ENCODE peak calls at places on chromosomes 12 and 14, in eight cellular contexts. O is IMR-90, R is body of pancreas, G is right lobe of liver, K is A549, W is uterus, M is stomach, I is ovary. L is an unnamed sample.

GRCh38 chr14:20176330-20176729 is 14.4 kb upstream of the OR11G2 start:
- DNase-seq in R (no peak), M (no peak), W (no peak), K (no peak), O (no peak), G (no peak), I (no peak), L (no peak)

GRCh38 chr12:101604132-101604531 is 9.4 kb downstream of the MYBPC1 start:
- DNase-seq in R (no peak), O (no peak), M (no peak), W (no peak), G (no peak), K (no peak), I (no peak), L (no peak)

GRCh38 chr14:98512501-98513251 is 759.3 kb downstream of the BCL11B start:
- DNase-seq in O (no peak), R (no peak), M (no peak), I (no peak), G (no peak), W (no peak), K (no peak), L (no peak)

GRCh38 chr14:77099425-77100167 is 1.5 kb downstream of the CIPC start:
- DNase-seq in I (no peak), W (no peak), O (peak), M (no peak), K (no peak), R (peak), G (no peak), L (no peak)

GRCh38 chr12:47188576-47189441 is 109.0 kb upstream of the AMIGO2 start:
- DNase-seq in K (peak), O (peak), G (no peak), W (no peak), M (no peak), R (peak), I (no peak), L (no peak)

GRCh38 chr12:1828863-1829262 is 8.5 kb downstream of the LRTM2 start:
- DNase-seq in W (no peak), R (no peak), K (no peak), O (no peak), G (no peak), M (no peak), I (no peak), L (no peak)

GRCh38 chr14:28756896-28757570 is 9.6 kb upstream of the FOXG1 start:
- DNase-seq in R (peak), W (no peak), M (no peak), I (no peak), O (peak), G (no peak), K (peak), L (no peak)

GRCh38 chr12:45893240-45893639 is 97.1 kb downstream of the SCAF11 start:
- DNase-seq in I (no peak), K (peak), O (peak), M (no peak), G (no peak), R (no peak), W (no peak), L (no peak)

GRCh38 chr12:110367209-110367864 is 36.2 kb downstream of the ANAPC7 start:
- DNase-seq in G (no peak), W (no peak), M (no peak), R (no peak), K (no peak), I (peak), O (peak), L (no peak)

GRCh38 chr12:3752741-3753486 is at the start of gene CRACR2A:
- DNase-seq in I (peak), G (peak), W (peak), R (peak), O (peak), M (peak), K (peak), L (peak)
- H3K27ac ChIP-seq in I (peak), G (peak), W (peak), R (peak), O (no peak), M (peak), K (peak), L (peak)

GRCh38 chr14:55500219-55500701 is 59.8 kb upstream of the TBPL2 start:
- DNase-seq in G (no peak), M (no peak), K (no peak), O (no peak), R (peak), I (no peak), W (no peak), L (no peak)
- TF ChIP-seq POLR2A in G (no peak), M (no peak), K (no peak), O (no peak), R (peak), I (no peak), W (no peak), L (no peak)

DNA sequence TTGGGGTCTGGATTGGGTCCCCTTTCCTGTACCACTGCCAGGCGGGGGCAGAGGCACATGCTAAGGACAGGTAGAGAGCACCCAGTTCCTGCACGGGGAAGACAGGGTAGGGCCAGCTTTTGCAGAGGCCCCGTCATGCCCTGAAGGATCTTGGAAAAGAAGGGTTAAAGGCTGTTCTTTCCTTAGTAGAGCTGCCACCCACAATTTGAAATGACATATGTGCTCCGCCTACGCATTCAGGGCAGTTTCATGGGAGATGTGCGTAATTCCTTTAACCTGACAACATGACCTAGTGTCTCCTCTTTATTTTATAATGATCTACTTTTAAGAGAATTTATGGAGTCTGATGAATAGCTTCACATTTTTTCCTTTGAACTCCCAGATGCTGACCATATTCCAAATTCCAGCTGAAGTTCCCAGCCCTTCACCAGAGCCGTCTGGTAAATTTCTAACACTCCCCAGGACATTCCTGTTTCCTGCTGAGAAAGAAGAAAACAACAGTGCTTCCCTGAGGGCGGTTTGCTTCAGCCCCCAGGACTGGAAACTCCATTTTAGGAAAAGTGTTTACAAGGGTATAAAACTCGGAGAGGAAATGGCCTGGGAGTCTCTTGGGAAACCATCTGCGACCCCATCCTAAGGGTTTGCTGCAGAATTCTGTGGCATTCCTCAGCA is 58.9 kb upstream of the PLEKHG3 start:
- DNase-seq in M (no peak), W (peak), O (peak), K (peak), R (peak), I (peak), G (no peak), L (no peak)
- H3K27ac ChIP-seq in M (peak), W (peak), O (peak), K (peak), R (no peak), I (no peak), G (peak), L (peak)

DNA sequence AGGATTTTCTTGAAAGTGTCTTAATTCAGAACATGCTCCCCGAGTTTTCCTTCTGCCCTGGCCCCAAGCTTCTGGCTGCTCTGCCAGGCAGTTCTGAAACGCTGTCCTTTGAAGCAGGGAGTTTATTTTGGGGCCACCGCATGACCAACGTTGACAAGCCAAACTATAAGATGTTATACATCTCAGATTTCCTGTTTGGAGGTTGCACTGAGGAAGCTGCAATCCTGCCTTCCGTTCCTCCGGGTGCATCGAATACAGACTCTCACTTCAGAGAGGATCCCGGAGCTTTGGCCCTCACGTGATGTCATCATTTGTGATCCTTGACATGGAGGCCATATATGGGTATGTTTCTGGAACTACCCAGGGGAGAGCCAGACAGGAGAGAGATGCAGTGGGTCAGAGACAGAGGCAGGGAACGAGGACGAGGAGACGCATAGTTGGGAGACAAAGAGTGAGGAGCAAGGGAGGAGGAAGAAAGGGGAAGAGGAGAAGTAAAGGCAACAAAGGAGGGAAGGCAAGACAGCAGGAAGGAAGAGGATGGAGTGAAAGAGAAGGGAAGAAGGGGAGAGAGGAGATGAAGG is at the start of gene ASB2:
- DNase-seq in M (no peak), I (no peak), R (no peak), O (peak), W (peak), G (no peak), K (no peak), L (no peak)
- TF ChIP-seq POLR2A in M (no peak), I (no peak), R (no peak), O (no peak), W (peak), G (no peak), K (no peak), L (no peak)

GRCh38 chr12:76020281-76020680 is 11.3 kb downstream of the PHLDA1 start:
- DNase-seq in K (peak), M (peak), I (no peak), R (no peak), O (peak), W (no peak), G (no peak), L (peak)
- H3K27ac ChIP-seq in K (peak), M (peak), I (peak), R (no peak), O (peak), W (peak), G (no peak), L (peak)

GRCh38 chr14:21267886-21268611 is 1.2 kb downstream of the HNRNPC start:
- DNase-seq in K (no peak), O (peak), M (no peak), R (no peak), W (no peak), I (no peak), G (no peak), L (no peak)
- TF ChIP-seq POLR2A in K (no peak), O (no peak), M (no peak), R (no peak), W (no peak), I (no peak), G (no peak), L (no peak)